ENCODE peak calls at places on chromosome 3, in eight cellular contexts. One of them, this sample, is unnamed.

GRCh38 chr3:112132975-112133448 is at the start of gene GCSAM:
- DNase-seq in endothelial cell: no peak
- DNase-seq in uterus: no peak
- DNase-seq in fibroblast of the aortic adventitia: no peak
- DNase-seq in choroid plexus epithelial cell: peak
- DNase-seq in AG10803: no peak
- DNase-seq in IMR-90: no peak
- DNase-seq in fibroblast of mammary gland: no peak
- DNase-seq in this sample: no peak

GRCh38 chr3:157182879-157183278 is 22.9 kb upstream of the CCNL1 start:
- DNase-seq in endothelial cell: no peak
- DNase-seq in uterus: no peak
- DNase-seq in fibroblast of the aortic adventitia: no peak
- DNase-seq in choroid plexus epithelial cell: peak
- DNase-seq in AG10803: no peak
- DNase-seq in IMR-90: peak
- DNase-seq in fibroblast of mammary gland: no peak
- DNase-seq in this sample: no peak

GRCh38 chr3:161222662-161223061 is 1.6 kb downstream of the NMD3 start:
- DNase-seq in endothelial cell: no peak
- DNase-seq in uterus: no peak
- DNase-seq in fibroblast of the aortic adventitia: peak
- DNase-seq in choroid plexus epithelial cell: peak
- DNase-seq in AG10803: peak
- DNase-seq in IMR-90: peak
- DNase-seq in fibroblast of mammary gland: peak
- DNase-seq in this sample: no peak

GRCh38 chr3:150508401-150508800 is 37.9 kb downstream of the SERP1 start:
- DNase-seq in endothelial cell: no peak
- DNase-seq in uterus: no peak
- DNase-seq in fibroblast of the aortic adventitia: no peak
- DNase-seq in choroid plexus epithelial cell: no peak
- DNase-seq in AG10803: no peak
- DNase-seq in IMR-90: no peak
- DNase-seq in fibroblast of mammary gland: no peak
- DNase-seq in this sample: no peak

GRCh38 chr3:109707642-109708041 is 370.3 kb upstream of the DPPA4 start:
- DNase-seq in endothelial cell: no peak
- DNase-seq in uterus: no peak
- DNase-seq in fibroblast of the aortic adventitia: no peak
- DNase-seq in choroid plexus epithelial cell: no peak
- DNase-seq in AG10803: no peak
- DNase-seq in IMR-90: no peak
- DNase-seq in fibroblast of mammary gland: no peak
- DNase-seq in this sample: no peak

GRCh38 chr3:46693897-46694235 is 387 bp upstream of the ALS2CL start:
- DNase-seq in endothelial cell: no peak
- DNase-seq in uterus: no peak
- DNase-seq in fibroblast of the aortic adventitia: no peak
- DNase-seq in choroid plexus epithelial cell: no peak
- DNase-seq in AG10803: no peak
- DNase-seq in IMR-90: no peak
- DNase-seq in fibroblast of mammary gland: peak
- DNase-seq in this sample: no peak

GRCh38 chr3:139204756-139205155 is 139.1 kb upstream of the MRPS22 start:
- DNase-seq in endothelial cell: no peak
- DNase-seq in uterus: no peak
- DNase-seq in fibroblast of the aortic adventitia: peak
- DNase-seq in choroid plexus epithelial cell: peak
- DNase-seq in AG10803: peak
- DNase-seq in IMR-90: peak
- DNase-seq in fibroblast of mammary gland: peak
- DNase-seq in this sample: no peak

GRCh38 chr3:174125267-174125844 is 727.8 kb downstream of the NLGN1 start:
- DNase-seq in endothelial cell: peak
- DNase-seq in uterus: no peak
- DNase-seq in fibroblast of the aortic adventitia: peak
- DNase-seq in choroid plexus epithelial cell: peak
- DNase-seq in AG10803: peak
- DNase-seq in IMR-90: peak
- DNase-seq in fibroblast of mammary gland: peak
- DNase-seq in this sample: no peak

GRCh38 chr3:19364150-19364549 is 215.8 kb downstream of the KCNH8 start:
- DNase-seq in endothelial cell: no peak
- DNase-seq in uterus: no peak
- DNase-seq in fibroblast of the aortic adventitia: no peak
- DNase-seq in choroid plexus epithelial cell: no peak
- DNase-seq in AG10803: no peak
- DNase-seq in IMR-90: no peak
- DNase-seq in fibroblast of mammary gland: no peak
- DNase-seq in this sample: no peak

GRCh38 chr3:63976166-63976861 is 47.0 kb downstream of the PSMD6 start:
- DNase-seq in endothelial cell: no peak
- DNase-seq in uterus: no peak
- DNase-seq in fibroblast of the aortic adventitia: peak
- DNase-seq in choroid plexus epithelial cell: peak
- DNase-seq in AG10803: peak
- DNase-seq in IMR-90: peak
- DNase-seq in fibroblast of mammary gland: peak
- DNase-seq in this sample: no peak

GRCh38 chr3:184361532-184361931 is at the start of the genes CLCN2 and POLR2H:
- DNase-seq in endothelial cell: peak
- DNase-seq in uterus: peak
- DNase-seq in fibroblast of the aortic adventitia: peak
- DNase-seq in choroid plexus epithelial cell: peak
- DNase-seq in AG10803: peak
- DNase-seq in IMR-90: peak
- DNase-seq in fibroblast of mammary gland: no peak
- DNase-seq in this sample: peak

GRCh38 chr3:47410801-47411646 is 30.2 kb downstream of the PTPN23 start:
- DNase-seq in endothelial cell: no peak
- DNase-seq in uterus: no peak
- DNase-seq in fibroblast of the aortic adventitia: no peak
- DNase-seq in choroid plexus epithelial cell: no peak
- DNase-seq in AG10803: no peak
- DNase-seq in IMR-90: no peak
- DNase-seq in fibroblast of mammary gland: no peak
- DNase-seq in this sample: no peak

GRCh38 chr3:19725000-19725399 is 209.0 kb downstream of the EFHB start:
- DNase-seq in endothelial cell: no peak
- DNase-seq in uterus: no peak
- DNase-seq in fibroblast of the aortic adventitia: no peak
- DNase-seq in choroid plexus epithelial cell: no peak
- DNase-seq in AG10803: no peak
- DNase-seq in IMR-90: no peak
- DNase-seq in fibroblast of mammary gland: no peak
- DNase-seq in this sample: no peak

GRCh38 chr3:9715764-9716437 is 12.3 kb downstream of the CPNE9 start:
- DNase-seq in endothelial cell: no peak
- DNase-seq in uterus: peak
- DNase-seq in fibroblast of the aortic adventitia: peak
- DNase-seq in choroid plexus epithelial cell: peak
- DNase-seq in AG10803: peak
- DNase-seq in IMR-90: peak
- DNase-seq in fibroblast of mammary gland: peak
- DNase-seq in this sample: no peak

GRCh38 chr3:190038050-190038631 is 82.6 kb downstream of the P3H2 start:
- DNase-seq in endothelial cell: peak
- DNase-seq in uterus: no peak
- DNase-seq in fibroblast of the aortic adventitia: peak
- DNase-seq in choroid plexus epithelial cell: peak
- DNase-seq in AG10803: peak
- DNase-seq in IMR-90: peak
- DNase-seq in fibroblast of mammary gland: peak
- DNase-seq in this sample: no peak

GRCh38 chr3:175356899-175357324 is 497.8 kb downstream of the NAALADL2 start:
- DNase-seq in endothelial cell: no peak
- DNase-seq in uterus: no peak
- DNase-seq in fibroblast of the aortic adventitia: peak
- DNase-seq in choroid plexus epithelial cell: peak
- DNase-seq in AG10803: no peak
- DNase-seq in IMR-90: peak
- DNase-seq in fibroblast of mammary gland: peak
- DNase-seq in this sample: no peak

GRCh38 chr3:17023006-17023664 is 138.4 kb downstream of the PLCL2 start:
- DNase-seq in endothelial cell: no peak
- DNase-seq in uterus: no peak
- DNase-seq in fibroblast of the aortic adventitia: no peak
- DNase-seq in choroid plexus epithelial cell: peak
- DNase-seq in AG10803: no peak
- DNase-seq in IMR-90: peak
- DNase-seq in fibroblast of mammary gland: peak
- DNase-seq in this sample: no peak

GRCh38 chr3:25663324-25664065 is 1.2 kb downstream of the TOP2B start:
- DNase-seq in endothelial cell: peak
- DNase-seq in uterus: no peak
- DNase-seq in fibroblast of the aortic adventitia: peak
- DNase-seq in choroid plexus epithelial cell: peak
- DNase-seq in AG10803: peak
- DNase-seq in IMR-90: peak
- DNase-seq in fibroblast of mammary gland: peak
- DNase-seq in this sample: no peak

GRCh38 chr3:131072099-131072559 is 45.5 kb downstream of the NEK11 start:
- DNase-seq in endothelial cell: no peak
- DNase-seq in uterus: no peak
- DNase-seq in fibroblast of the aortic adventitia: peak
- DNase-seq in choroid plexus epithelial cell: peak
- DNase-seq in AG10803: peak
- DNase-seq in IMR-90: peak
- DNase-seq in fibroblast of mammary gland: peak
- DNase-seq in this sample: no peak

GRCh38 chr3:14113964-14114667 is 10.6 kb downstream of the CHCHD4 start:
- DNase-seq in endothelial cell: no peak
- DNase-seq in uterus: no peak
- DNase-seq in fibroblast of the aortic adventitia: no peak
- DNase-seq in choroid plexus epithelial cell: peak
- DNase-seq in AG10803: no peak
- DNase-seq in IMR-90: no peak
- DNase-seq in fibroblast of mammary gland: no peak
- DNase-seq in this sample: no peak
- TF ChIP-seq CTCF in endothelial cell: no peak
- TF ChIP-seq CTCF in uterus: no peak
- TF ChIP-seq CTCF in fibroblast of the aortic adventitia: no peak
- TF ChIP-seq CTCF in choroid plexus epithelial cell: peak
- TF ChIP-seq CTCF in AG10803: peak
- TF ChIP-seq CTCF in IMR-90: peak
- TF ChIP-seq CTCF in fibroblast of mammary gland: peak
- TF ChIP-seq CTCF in this sample: peak

GRCh38 chr3:69324362-69325025 is 61.4 kb downstream of the FRMD4B start:
- DNase-seq in endothelial cell: peak
- DNase-seq in uterus: no peak
- DNase-seq in fibroblast of the aortic adventitia: no peak
- DNase-seq in choroid plexus epithelial cell: no peak
- DNase-seq in AG10803: no peak
- DNase-seq in IMR-90: no peak
- DNase-seq in fibroblast of mammary gland: no peak
- DNase-seq in this sample: no peak
- TF ChIP-seq CTCF in endothelial cell: no peak
- TF ChIP-seq CTCF in uterus: no peak
- TF ChIP-seq CTCF in fibroblast of the aortic adventitia: no peak
- TF ChIP-seq CTCF in choroid plexus epithelial cell: peak
- TF ChIP-seq CTCF in AG10803: peak
- TF ChIP-seq CTCF in IMR-90: no peak
- TF ChIP-seq CTCF in fibroblast of mammary gland: peak
- TF ChIP-seq CTCF in this sample: peak

GRCh38 chr3:30743641-30744317 is 137.4 kb downstream of the TGFBR2 start:
- DNase-seq in endothelial cell: no peak
- DNase-seq in uterus: no peak
- DNase-seq in fibroblast of the aortic adventitia: no peak
- DNase-seq in choroid plexus epithelial cell: no peak
- DNase-seq in AG10803: no peak
- DNase-seq in IMR-90: no peak
- DNase-seq in fibroblast of mammary gland: no peak
- DNase-seq in this sample: no peak

GRCh38 chr3:30749230-30749629 is 142.8 kb downstream of the TGFBR2 start:
- DNase-seq in endothelial cell: no peak
- DNase-seq in uterus: no peak
- DNase-seq in fibroblast of the aortic adventitia: no peak
- DNase-seq in choroid plexus epithelial cell: no peak
- DNase-seq in AG10803: no peak
- DNase-seq in IMR-90: no peak
- DNase-seq in fibroblast of mammary gland: peak
- DNase-seq in this sample: no peak

GRCh38 chr3:30751610-30752299 is 142.7 kb downstream of the GADL1 start:
- DNase-seq in endothelial cell: peak
- DNase-seq in uterus: peak
- DNase-seq in fibroblast of the aortic adventitia: peak
- DNase-seq in choroid plexus epithelial cell: peak
- DNase-seq in AG10803: peak
- DNase-seq in IMR-90: peak
- DNase-seq in fibroblast of mammary gland: peak
- DNase-seq in this sample: no peak

GRCh38 chr3:30750967-30751366 is 143.5 kb downstream of the GADL1 start:
- DNase-seq in endothelial cell: no peak
- DNase-seq in uterus: no peak
- DNase-seq in fibroblast of the aortic adventitia: no peak
- DNase-seq in choroid plexus epithelial cell: no peak
- DNase-seq in AG10803: no peak
- DNase-seq in IMR-90: no peak
- DNase-seq in fibroblast of mammary gland: no peak
- DNase-seq in this sample: no peak

DNA sequence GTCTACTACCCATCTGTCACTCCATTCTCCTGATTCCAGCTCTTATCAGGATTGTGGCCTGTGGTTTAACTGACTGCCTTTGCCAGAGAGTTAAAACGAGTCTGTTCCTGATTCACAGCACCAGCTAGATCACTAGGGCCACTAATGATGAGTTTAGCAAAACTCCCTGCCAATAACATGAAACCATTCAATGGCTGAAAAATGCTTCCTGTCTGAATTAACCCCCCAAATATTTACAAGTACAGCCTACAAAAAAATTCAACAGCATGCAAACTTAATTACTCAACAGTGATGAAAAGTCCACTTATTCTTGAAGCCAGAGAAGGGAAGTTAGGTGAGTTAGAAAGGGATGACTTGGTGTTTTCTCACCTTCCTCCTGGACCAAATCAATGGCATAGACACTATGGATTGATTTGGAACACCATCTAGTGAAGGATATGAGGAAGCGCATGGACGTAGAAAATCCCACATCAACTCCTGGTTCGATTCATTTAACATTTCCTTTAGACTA is 141.4 kb downstream of the TGFBR2 start:
- DNase-seq in endothelial cell: no peak
- DNase-seq in uterus: no peak
- DNase-seq in fibroblast of the aortic adventitia: peak
- DNase-seq in choroid plexus epithelial cell: peak
- DNase-seq in AG10803: peak
- DNase-seq in IMR-90: peak
- DNase-seq in fibroblast of mammary gland: peak
- DNase-seq in this sample: no peak
- TF ChIP-seq CTCF in endothelial cell: peak
- TF ChIP-seq CTCF in uterus: peak
- TF ChIP-seq CTCF in fibroblast of the aortic adventitia: peak
- TF ChIP-seq CTCF in choroid plexus epithelial cell: peak
- TF ChIP-seq CTCF in AG10803: peak
- TF ChIP-seq CTCF in IMR-90: peak
- TF ChIP-seq CTCF in fibroblast of mammary gland: peak
- TF ChIP-seq CTCF in this sample: peak

DNA sequence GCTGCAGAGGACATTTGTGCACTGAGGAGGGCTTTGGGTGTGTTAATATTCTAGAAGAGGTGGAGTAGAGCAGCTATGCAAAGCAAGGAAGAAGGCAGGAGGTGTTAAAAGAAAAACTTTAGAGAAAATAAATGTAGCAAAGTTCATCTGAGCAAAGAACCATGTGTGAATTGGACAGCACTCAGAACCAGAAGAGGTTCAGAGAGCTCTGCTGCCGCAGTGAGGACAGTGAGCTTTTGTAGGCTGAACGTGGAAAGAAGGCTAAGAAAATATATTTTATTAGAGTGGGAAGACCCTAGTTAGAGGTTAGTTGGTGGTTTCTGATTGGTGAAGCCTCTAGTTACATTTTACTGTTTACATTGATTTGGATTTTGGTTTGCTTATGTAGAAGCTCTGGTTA is 50.7 kb downstream of the ST6GAL1 start:
- DNase-seq in endothelial cell: no peak
- DNase-seq in uterus: no peak
- DNase-seq in fibroblast of the aortic adventitia: no peak
- DNase-seq in choroid plexus epithelial cell: no peak
- DNase-seq in AG10803: no peak
- DNase-seq in IMR-90: no peak
- DNase-seq in fibroblast of mammary gland: no peak
- DNase-seq in this sample: no peak
- TF ChIP-seq CTCF in endothelial cell: no peak
- TF ChIP-seq CTCF in uterus: no peak
- TF ChIP-seq CTCF in fibroblast of the aortic adventitia: no peak
- TF ChIP-seq CTCF in choroid plexus epithelial cell: no peak
- TF ChIP-seq CTCF in AG10803: no peak
- TF ChIP-seq CTCF in IMR-90: no peak
- TF ChIP-seq CTCF in fibroblast of mammary gland: no peak
- TF ChIP-seq CTCF in this sample: no peak